ENCODE peak calls at places on chromosome 3, in ten cellular contexts. One of them, this sample, is unnamed.

GRCh38 chr3:13829311-13829710 is 50.6 kb downstream of the WNT7A start:
- DNase-seq in activated CD4-positive, alpha-beta T cell treated with anti-CD3 and anti-CD28 coated beads, Interleukin-2, amount 10 ng/mL, durations not matched to agents 7 days and 5 days: no peak
- DNase-seq in AG08395: no peak
- DNase-seq in activated effector memory CD4-positive, alpha-beta T cell treated with anti-CD3 and anti-CD28 coated beads, Interleukin-2, amount 50 U/mL, for 16 hours: no peak
- DNase-seq in NCI-H1417: no peak
- DNase-seq in HCEC 1CT: no peak
- DNase-seq in H9: no peak
- DNase-seq in posterior cingulate gyrus: no peak
- DNase-seq in left ventricle myocardium superior: no peak
- DNase-seq in ACHN: no peak
- DNase-seq in this sample: no peak

GRCh38 chr3:184417619-184418327 is 37.9 kb downstream of the CHRD start:
- DNase-seq in activated CD4-positive, alpha-beta T cell treated with anti-CD3 and anti-CD28 coated beads, Interleukin-2, amount 10 ng/mL, durations not matched to agents 7 days and 5 days: peak; percentile 77
- DNase-seq in AG08395: peak; percentile 86
- DNase-seq in activated effector memory CD4-positive, alpha-beta T cell treated with anti-CD3 and anti-CD28 coated beads, Interleukin-2, amount 50 U/mL, for 16 hours: peak; percentile 86
- DNase-seq in NCI-H1417: peak; percentile 70
- DNase-seq in HCEC 1CT: peak; percentile 69
- DNase-seq in H9: peak; percentile 79
- DNase-seq in posterior cingulate gyrus: peak; percentile 55
- DNase-seq in left ventricle myocardium superior: peak; percentile 78
- DNase-seq in ACHN: peak; percentile 44
- DNase-seq in this sample: peak; percentile 74

GRCh38 chr3:101935081-101935480 is 85.8 kb downstream of the NFKBIZ start:
- DNase-seq in activated CD4-positive, alpha-beta T cell treated with anti-CD3 and anti-CD28 coated beads, Interleukin-2, amount 10 ng/mL, durations not matched to agents 7 days and 5 days: no peak
- DNase-seq in AG08395: no peak
- DNase-seq in activated effector memory CD4-positive, alpha-beta T cell treated with anti-CD3 and anti-CD28 coated beads, Interleukin-2, amount 50 U/mL, for 16 hours: no peak
- DNase-seq in NCI-H1417: no peak
- DNase-seq in HCEC 1CT: no peak
- DNase-seq in H9: no peak
- DNase-seq in posterior cingulate gyrus: no peak
- DNase-seq in left ventricle myocardium superior: no peak
- DNase-seq in ACHN: no peak
- DNase-seq in this sample: no peak

GRCh38 chr3:149215474-149215873 is 6.2 kb downstream of the CP start:
- DNase-seq in activated CD4-positive, alpha-beta T cell treated with anti-CD3 and anti-CD28 coated beads, Interleukin-2, amount 10 ng/mL, durations not matched to agents 7 days and 5 days: no peak
- DNase-seq in AG08395: no peak
- DNase-seq in activated effector memory CD4-positive, alpha-beta T cell treated with anti-CD3 and anti-CD28 coated beads, Interleukin-2, amount 50 U/mL, for 16 hours: no peak
- DNase-seq in NCI-H1417: peak; percentile 83
- DNase-seq in HCEC 1CT: no peak
- DNase-seq in H9: no peak
- DNase-seq in posterior cingulate gyrus: no peak
- DNase-seq in left ventricle myocardium superior: no peak
- DNase-seq in ACHN: no peak
- DNase-seq in this sample: no peak

GRCh38 chr3:24829632-24830229 is 335.1 kb upstream of the THRB start:
- DNase-seq in activated CD4-positive, alpha-beta T cell treated with anti-CD3 and anti-CD28 coated beads, Interleukin-2, amount 10 ng/mL, durations not matched to agents 7 days and 5 days: no peak
- DNase-seq in AG08395: no peak
- DNase-seq in activated effector memory CD4-positive, alpha-beta T cell treated with anti-CD3 and anti-CD28 coated beads, Interleukin-2, amount 50 U/mL, for 16 hours: no peak
- DNase-seq in NCI-H1417: peak; percentile 67
- DNase-seq in HCEC 1CT: no peak
- DNase-seq in H9: peak; percentile 45
- DNase-seq in posterior cingulate gyrus: peak; percentile 27
- DNase-seq in left ventricle myocardium superior: peak; percentile 30
- DNase-seq in ACHN: no peak
- DNase-seq in this sample: peak; percentile 42

GRCh38 chr3:13452490-13453335 is 27.4 kb upstream of the HDAC11 start:
- DNase-seq in activated CD4-positive, alpha-beta T cell treated with anti-CD3 and anti-CD28 coated beads, Interleukin-2, amount 10 ng/mL, durations not matched to agents 7 days and 5 days: peak; percentile 69
- DNase-seq in AG08395: peak; percentile 73
- DNase-seq in activated effector memory CD4-positive, alpha-beta T cell treated with anti-CD3 and anti-CD28 coated beads, Interleukin-2, amount 50 U/mL, for 16 hours: peak; percentile 66
- DNase-seq in NCI-H1417: peak; percentile 60
- DNase-seq in HCEC 1CT: no peak
- DNase-seq in H9: no peak
- DNase-seq in posterior cingulate gyrus: no peak
- DNase-seq in left ventricle myocardium superior: no peak
- DNase-seq in ACHN: peak; percentile 72
- DNase-seq in this sample: peak; percentile 53

GRCh38 chr3:109081746-109082510 is 36.0 kb downstream of the MORC1 start:
- DNase-seq in activated CD4-positive, alpha-beta T cell treated with anti-CD3 and anti-CD28 coated beads, Interleukin-2, amount 10 ng/mL, durations not matched to agents 7 days and 5 days: peak; percentile 37
- DNase-seq in AG08395: peak; percentile 13
- DNase-seq in activated effector memory CD4-positive, alpha-beta T cell treated with anti-CD3 and anti-CD28 coated beads, Interleukin-2, amount 50 U/mL, for 16 hours: peak; percentile 66
- DNase-seq in NCI-H1417: peak; percentile 45
- DNase-seq in HCEC 1CT: peak; percentile 26
- DNase-seq in H9: peak; percentile 72
- DNase-seq in posterior cingulate gyrus: no peak
- DNase-seq in left ventricle myocardium superior: no peak
- DNase-seq in ACHN: peak; percentile 33
- DNase-seq in this sample: peak; percentile 80

GRCh38 chr3:43013743-43014155 is 34.6 kb downstream of the GASK1A start:
- DNase-seq in activated CD4-positive, alpha-beta T cell treated with anti-CD3 and anti-CD28 coated beads, Interleukin-2, amount 10 ng/mL, durations not matched to agents 7 days and 5 days: peak; percentile 46
- DNase-seq in AG08395: no peak
- DNase-seq in activated effector memory CD4-positive, alpha-beta T cell treated with anti-CD3 and anti-CD28 coated beads, Interleukin-2, amount 50 U/mL, for 16 hours: no peak
- DNase-seq in NCI-H1417: no peak
- DNase-seq in HCEC 1CT: no peak
- DNase-seq in H9: no peak
- DNase-seq in posterior cingulate gyrus: no peak
- DNase-seq in left ventricle myocardium superior: no peak
- DNase-seq in ACHN: no peak
- DNase-seq in this sample: no peak

GRCh38 chr3:12895391-12896205 is 54.2 kb upstream of the RPL32 start:
- DNase-seq in activated CD4-positive, alpha-beta T cell treated with anti-CD3 and anti-CD28 coated beads, Interleukin-2, amount 10 ng/mL, durations not matched to agents 7 days and 5 days: no peak
- DNase-seq in AG08395: no peak
- DNase-seq in activated effector memory CD4-positive, alpha-beta T cell treated with anti-CD3 and anti-CD28 coated beads, Interleukin-2, amount 50 U/mL, for 16 hours: no peak
- DNase-seq in NCI-H1417: no peak
- DNase-seq in HCEC 1CT: no peak
- DNase-seq in H9: no peak
- DNase-seq in posterior cingulate gyrus: peak; percentile 21
- DNase-seq in left ventricle myocardium superior: peak; percentile 34
- DNase-seq in ACHN: no peak
- DNase-seq in this sample: no peak

GRCh38 chr3:71166839-71167238 is 416.7 kb downstream of the FOXP1 start:
- DNase-seq in activated CD4-positive, alpha-beta T cell treated with anti-CD3 and anti-CD28 coated beads, Interleukin-2, amount 10 ng/mL, durations not matched to agents 7 days and 5 days: no peak
- DNase-seq in AG08395: no peak
- DNase-seq in activated effector memory CD4-positive, alpha-beta T cell treated with anti-CD3 and anti-CD28 coated beads, Interleukin-2, amount 50 U/mL, for 16 hours: no peak
- DNase-seq in NCI-H1417: peak; percentile 53
- DNase-seq in HCEC 1CT: no peak
- DNase-seq in H9: no peak
- DNase-seq in posterior cingulate gyrus: no peak
- DNase-seq in left ventricle myocardium superior: no peak
- DNase-seq in ACHN: no peak
- DNase-seq in this sample: no peak

GRCh38 chr3:12155833-12156232 is 2.9 kb downstream of the TIMP4 start:
- DNase-seq in activated CD4-positive, alpha-beta T cell treated with anti-CD3 and anti-CD28 coated beads, Interleukin-2, amount 10 ng/mL, durations not matched to agents 7 days and 5 days: no peak
- DNase-seq in AG08395: peak; percentile 73
- DNase-seq in activated effector memory CD4-positive, alpha-beta T cell treated with anti-CD3 and anti-CD28 coated beads, Interleukin-2, amount 50 U/mL, for 16 hours: no peak
- DNase-seq in NCI-H1417: no peak
- DNase-seq in HCEC 1CT: peak; percentile 76
- DNase-seq in H9: no peak
- DNase-seq in posterior cingulate gyrus: no peak
- DNase-seq in left ventricle myocardium superior: no peak
- DNase-seq in ACHN: peak; percentile 61
- DNase-seq in this sample: peak; percentile 24

GRCh38 chr3:141979050-141979671 is 102.7 kb downstream of the ATP1B3 start:
- DNase-seq in activated CD4-positive, alpha-beta T cell treated with anti-CD3 and anti-CD28 coated beads, Interleukin-2, amount 10 ng/mL, durations not matched to agents 7 days and 5 days: no peak
- DNase-seq in AG08395: peak; percentile 43
- DNase-seq in activated effector memory CD4-positive, alpha-beta T cell treated with anti-CD3 and anti-CD28 coated beads, Interleukin-2, amount 50 U/mL, for 16 hours: no peak
- DNase-seq in NCI-H1417: peak; percentile 35
- DNase-seq in HCEC 1CT: peak; percentile 77
- DNase-seq in H9: no peak
- DNase-seq in posterior cingulate gyrus: no peak
- DNase-seq in left ventricle myocardium superior: no peak
- DNase-seq in ACHN: peak; percentile 28
- DNase-seq in this sample: no peak

GRCh38 chr3:175956964-175957363 is 1097.8 kb downstream of the NAALADL2 start:
- DNase-seq in activated CD4-positive, alpha-beta T cell treated with anti-CD3 and anti-CD28 coated beads, Interleukin-2, amount 10 ng/mL, durations not matched to agents 7 days and 5 days: no peak
- DNase-seq in AG08395: no peak
- DNase-seq in activated effector memory CD4-positive, alpha-beta T cell treated with anti-CD3 and anti-CD28 coated beads, Interleukin-2, amount 50 U/mL, for 16 hours: no peak
- DNase-seq in NCI-H1417: peak; percentile 13
- DNase-seq in HCEC 1CT: peak; percentile 6
- DNase-seq in H9: no peak
- DNase-seq in posterior cingulate gyrus: no peak
- DNase-seq in left ventricle myocardium superior: no peak
- DNase-seq in ACHN: peak; percentile 4
- DNase-seq in this sample: peak; percentile 16

This sample was measured in ELF-1.